ENCODE peak calls at places on chromosomes 4 and X, in nine cellular contexts. M is activated CD4-positive, alpha-beta T cell treated with anti-CD3 and anti-CD28 coated beads, Interleukin-2, amount 50 U/mL, for 48 hours; C is GM23248; V is ACHN; P is heart left ventricle; E is CD4-positive, alpha-beta T cell; K is Peyer's patch; B is NCI-H1694 treated with DMSO at 0.1 percent for 48 hours; T is substantia nigra. H is an unnamed sample.

GRCh38 chr4:154622598-154622997 is 10.1 kb upstream of the FGG start:
- DNase-seq in V (peak; percentile 54), B (peak; percentile 14), E (no peak), K (no peak), C (peak; percentile 64), P (no peak), T (no peak), M (no peak), H (no peak)

GRCh38 chrX:134599173-134599914 is 58.9 kb downstream of the PLAC1 start:
- DNase-seq in T (no peak), V (no peak), C (peak; percentile 76), B (no peak), P (peak; percentile 9), K (no peak), E (no peak), M (peak; percentile 33), H (no peak)

GRCh38 chr4:54571293-54571723 is 86.4 kb upstream of the KIT start:
- DNase-seq in B (no peak), M (no peak), K (no peak), C (no peak), E (no peak), V (no peak), P (no peak), T (no peak), H (no peak)

GRCh38 chrX:69163936-69164741 is 1.1 kb downstream of the PJA1 start:
- DNase-seq in T (no peak), B (no peak), K (peak; percentile 63), V (no peak), E (peak; percentile 36), P (peak; percentile 11), C (peak; percentile 29), M (peak; percentile 39), H (no peak)

GRCh38 chr4:47104986-47105385 is 73.6 kb downstream of the GABRB1 start:
- DNase-seq in P (no peak), M (no peak), B (no peak), E (no peak), K (no peak), C (no peak), V (no peak), T (no peak), H (no peak)

GRCh38 chr4:89054627-89055026 is 2.4 kb downstream of the FAM13A start:
- DNase-seq in P (no peak), K (no peak), E (no peak), M (no peak), V (no peak), T (no peak), B (no peak), C (no peak), H (no peak)

GRCh38 chr4:177596035-177596434 is 153.8 kb upstream of the AGA start:
- DNase-seq in B (no peak), T (no peak), M (peak; percentile 35), C (peak; percentile 85), V (peak; percentile 60), E (no peak), P (no peak), K (no peak), H (no peak)

GRCh38 chr4:97235516-97235915 is 907.8 kb downstream of the STPG2 start:
- DNase-seq in B (no peak), C (no peak), K (no peak), E (no peak), V (no peak), M (no peak), T (no peak), P (no peak), H (no peak)

GRCh38 chr4:73690051-73690744 is 50.2 kb upstream of the CXCL8 start:
- DNase-seq in E (no peak), K (no peak), V (no peak), T (no peak), C (peak; percentile 75), B (no peak), M (no peak), P (no peak), H (no peak)

GRCh38 chr4:148397006-148397673 is 45.1 kb downstream of the NR3C2 start:
- DNase-seq in B (no peak), M (no peak), K (no peak), T (no peak), V (no peak), E (no peak), P (no peak), C (no peak), H (no peak)

GRCh38 chr4:6742989-6743388 is 27.0 kb downstream of the BLOC1S4 start:
- DNase-seq in P (no peak), T (no peak), M (no peak), C (no peak), B (no peak), K (no peak), E (no peak), V (no peak), H (no peak)

GRCh38 chr4:1137063-1137771 is 23.9 kb upstream of the RNF212 start:
- DNase-seq in E (no peak), M (no peak), T (no peak), V (no peak), K (no peak), B (no peak), P (no peak), C (no peak), H (no peak)

GRCh38 chr4:95188701-95189401 is 359.9 kb downstream of the UNC5C start:
- DNase-seq in E (no peak), V (no peak), M (no peak), P (no peak), K (no peak), B (no peak), C (no peak), T (no peak), H (no peak)

GRCh38 chr4:87007345-87008181 is 72.8 kb downstream of the AFF1 start:
- DNase-seq in T (no peak), C (peak; percentile 80), V (peak; percentile 52), P (peak; percentile 71), K (peak; percentile 62), E (no peak), M (peak; percentile 53), B (peak; percentile 21), H (peak; percentile 65)

GRCh38 chrX:96483642-96484160 is 200.9 kb upstream of the DIAPH2 start:
- DNase-seq in T (no peak), M (no peak), B (no peak), K (no peak), P (no peak), C (no peak), E (no peak), V (no peak), H (no peak)

GRCh38 chr4:43855283-43855682 is 593.3 kb downstream of the KCTD8 start:
- DNase-seq in E (no peak), C (no peak), K (no peak), P (no peak), V (no peak), M (no peak), T (no peak), B (no peak), H (no peak)

GRCh38 chrX:132883358-132883908 is 75.0 kb downstream of the HS6ST2 start:
- DNase-seq in P (no peak), M (no peak), C (no peak), B (no peak), E (no peak), V (no peak), K (no peak), T (no peak), H (no peak)

GRCh38 chrX:30488092-30488491 is 89.5 kb downstream of the TASL start:
- DNase-seq in P (no peak), T (no peak), E (no peak), B (no peak), C (peak; percentile 41), K (no peak), V (peak; percentile 2), M (no peak), H (no peak)

GRCh38 chrX:19860571-19860970 is 26.8 kb downstream of the SH3KBP1 start:
- DNase-seq in M (no peak), P (no peak), C (no peak), K (no peak), T (no peak), E (no peak), B (no peak), V (no peak), H (no peak)

GRCh38 chrX:44945736-44946135 is 72.7 kb downstream of the KDM6A start:
- DNase-seq in C (no peak), T (no peak), M (no peak), P (no peak), B (no peak), E (no peak), K (no peak), V (no peak), H (no peak)

GRCh38 chrX:15233416-15234015 is 36.4 kb downstream of the ASB9 start:
- DNase-seq in C (peak; percentile 45), V (no peak), E (no peak), P (no peak), K (no peak), M (no peak), B (no peak), T (no peak), H (no peak)

GRCh38 chrX:132181364-132181763 is 37.9 kb downstream of the RAP2C start:
- DNase-seq in C (no peak), K (no peak), T (no peak), E (no peak), B (no peak), V (no peak), M (no peak), P (peak; percentile 6), H (no peak)

GRCh38 chr4:92232566-92232965 is 71.2 kb upstream of the GRID2 start:
- DNase-seq in K (no peak), M (no peak), T (no peak), V (no peak), C (peak; percentile 18), P (no peak), B (no peak), E (no peak), H (no peak)